ENCODE peak calls at places on chromosomes 3 and 15, in ten cellular contexts. E, G, C, K, N, L, Y, T, I and U are unnamed samples.

GRCh38 chr15:25406846-25407245 is 32.0 kb downstream of the UBE3A start:
- DNase-seq in E (no peak), G (no peak), C (no peak), K (no peak), N (no peak), L (no peak), Y (no peak), T (no peak), I (no peak), U (no peak)

GRCh38 chr3:10609134-10609533 is 103.7 kb upstream of the ATP2B2 start:
- DNase-seq in E (no peak), G (no peak), C (peak), K (no peak), N (no peak), L (no peak), Y (no peak), T (no peak), I (no peak), U (no peak)

GRCh38 chr3:72938471-72939265 is 50.8 kb downstream of the GXYLT2 start:
- DNase-seq in E (peak), G (no peak), C (no peak), K (peak), N (peak), L (peak), Y (peak), T (peak), I (peak), U (no peak)

GRCh38 chr15:41940441-41940857 is 31.9 kb downstream of the EHD4 start:
- DNase-seq in E (peak), G (no peak), C (no peak), K (peak), N (no peak), L (no peak), Y (no peak), T (peak), I (no peak), U (no peak)

GRCh38 chr15:84023636-84024035 is 211.9 kb upstream of the GOLGA6L4 start:
- DNase-seq in E (peak), G (no peak), C (no peak), K (peak), N (peak), L (no peak), Y (peak), T (peak), I (no peak), U (no peak)

GRCh38 chr3:39180546-39181346 is 11.6 kb downstream of the XIRP1 start:
- DNase-seq in E (peak), G (peak), C (peak), K (peak), N (no peak), L (no peak), Y (peak), T (peak), I (peak), U (peak)

GRCh38 chr15:70512772-70513362 is 250.5 kb downstream of the UACA start:
- DNase-seq in E (no peak), G (no peak), C (no peak), K (peak), N (no peak), L (no peak), Y (peak), T (peak), I (peak), U (no peak)

GRCh38 chr15:90667063-90667754 is 49.9 kb upstream of the BLM start:
- DNase-seq in E (peak), G (no peak), C (no peak), K (peak), N (no peak), L (no peak), Y (no peak), T (no peak), I (no peak), U (no peak)

GRCh38 chr3:18061737-18062136 is 319.3 kb upstream of the TBC1D5 start:
- DNase-seq in E (peak), G (no peak), C (no peak), K (no peak), N (no peak), L (no peak), Y (no peak), T (no peak), I (no peak), U (no peak)

GRCh38 chr3:184716652-184717607 is 5.1 kb upstream of the MAGEF1 start:
- DNase-seq in E (peak), G (no peak), C (peak), K (peak), N (no peak), L (no peak), Y (peak), T (peak), I (no peak), U (no peak)

GRCh38 chr3:196989721-196990262 is 21.2 kb upstream of the PIGZ start:
- DNase-seq in E (no peak), G (no peak), C (no peak), K (no peak), N (no peak), L (no peak), Y (no peak), T (no peak), I (peak), U (no peak)

GRCh38 chr15:44194397-44195150 is 497 bp downstream of the FRMD5 start:
- DNase-seq in E (peak), G (peak), C (peak), K (peak), N (peak), L (no peak), Y (peak), T (peak), I (peak), U (no peak)

GRCh38 chr15:82901114-82901805 is 51.3 kb downstream of the HOMER2 start:
- DNase-seq in E (no peak), G (no peak), C (no peak), K (no peak), N (no peak), L (no peak), Y (no peak), T (no peak), I (no peak), U (no peak)

GRCh38 chr3:4507010-4507596 is 14.0 kb downstream of the ITPR1 start:
- DNase-seq in E (no peak), G (no peak), C (no peak), K (peak), N (no peak), L (no peak), Y (no peak), T (peak), I (no peak), U (no peak)

GRCh38 chr3:5016218-5017161 is 37.3 kb downstream of the BHLHE40 start:
- DNase-seq in E (peak), G (no peak), C (no peak), K (peak), N (no peak), L (no peak), Y (peak), T (no peak), I (no peak), U (no peak)

GRCh38 chr3:107241217-107241616 is 136.0 kb upstream of the CCDC54 start:
- DNase-seq in E (peak), G (no peak), C (no peak), K (peak), N (no peak), L (no peak), Y (peak), T (peak), I (peak), U (no peak)

GRCh38 chr3:126885425-126885824 is 97.5 kb upstream of the PLXNA1 start:
- DNase-seq in E (no peak), G (no peak), C (no peak), K (no peak), N (no peak), L (no peak), Y (no peak), T (no peak), I (no peak), U (no peak)

GRCh38 chr15:75456710-75457109 is 5.2 kb upstream of the SIN3A start:
- DNase-seq in E (peak), G (no peak), C (no peak), K (no peak), N (no peak), L (no peak), Y (no peak), T (no peak), I (no peak), U (no peak)

GRCh38 chr3:25962255-25962654 is 172.4 kb downstream of the OXSM start:
- DNase-seq in E (no peak), G (no peak), C (no peak), K (no peak), N (no peak), L (no peak), Y (no peak), T (no peak), I (no peak), U (no peak)

GRCh38 chr3:170703121-170703588 is 117.3 kb upstream of the SLC7A14 start:
- DNase-seq in E (peak), G (no peak), C (no peak), K (peak), N (peak), L (peak), Y (no peak), T (peak), I (no peak), U (no peak)

GRCh38 chr3:37898424-37898823 is 36.7 kb downstream of the CTDSPL start:
- DNase-seq in E (no peak), G (no peak), C (no peak), K (no peak), N (no peak), L (no peak), Y (no peak), T (no peak), I (no peak), U (no peak)

GRCh38 chr15:92882697-92883642 is 17.2 kb upstream of the CHD2 start:
- DNase-seq in E (no peak), G (no peak), C (no peak), K (no peak), N (no peak), L (no peak), Y (peak), T (no peak), I (peak), U (peak)

DNA sequence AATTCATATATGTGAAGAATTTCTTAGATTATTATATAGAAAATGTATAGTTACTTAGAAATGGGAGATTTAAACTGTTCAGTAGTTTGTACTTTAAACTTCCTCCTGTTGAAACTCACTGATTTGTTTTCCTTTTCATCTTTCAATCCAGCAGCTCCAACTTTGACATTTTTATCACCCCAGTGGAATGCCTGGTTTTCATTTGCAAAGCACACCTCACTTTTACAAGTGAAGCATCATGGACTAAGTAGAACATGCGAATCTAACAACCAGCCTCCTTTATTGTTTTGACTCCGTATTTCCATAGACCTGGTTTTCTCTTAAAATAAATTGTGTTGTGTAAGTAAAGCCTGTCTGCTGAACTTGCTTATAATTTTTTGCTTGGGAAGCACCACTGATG is 97.8 kb upstream of the ROBO2 start:
- DNase-seq in E (no peak), G (no peak), C (no peak), K (no peak), N (no peak), L (no peak), Y (no peak), T (no peak), I (no peak), U (no peak)
- TF ChIP-seq CTCF in E (no peak), G (no peak), C (no peak), K (no peak), N (no peak), L (no peak), Y (no peak), T (no peak), I (no peak), U (no peak)

DNA sequence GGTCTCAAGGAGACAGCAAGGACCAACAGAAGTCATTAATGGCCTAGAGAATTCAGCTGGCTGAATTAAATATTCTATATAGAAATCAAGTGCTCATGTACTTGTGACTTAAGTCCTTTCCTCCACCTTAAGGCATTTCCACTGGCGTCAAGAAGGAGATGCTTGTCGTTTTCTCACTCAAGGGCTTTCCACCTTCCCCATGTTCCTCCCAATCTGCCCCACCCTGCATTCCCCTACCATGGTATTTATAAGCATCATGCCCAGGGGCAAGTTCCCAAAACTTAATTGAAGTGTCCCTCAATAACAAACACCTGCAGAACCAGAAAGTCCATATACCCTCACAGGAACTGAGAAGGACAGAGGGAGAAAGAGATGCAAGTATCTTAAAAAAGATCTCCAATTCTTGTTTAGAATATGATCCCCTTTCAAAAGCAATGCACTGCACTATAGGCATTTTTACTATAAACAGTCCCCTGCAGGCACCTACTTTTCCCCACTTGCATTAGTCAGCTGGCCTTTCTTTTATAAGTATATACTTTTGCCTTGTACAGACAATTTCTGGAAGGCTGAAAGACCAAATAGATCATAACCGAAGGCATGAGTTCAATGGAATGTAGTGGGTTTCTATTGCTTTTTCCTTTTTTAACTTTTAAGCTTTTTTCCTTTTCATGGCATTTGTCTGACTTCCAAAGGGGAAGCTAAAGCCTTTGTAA is 29.6 kb downstream of the TMEM39A start:
- DNase-seq in E (no peak), G (no peak), C (no peak), K (no peak), N (no peak), L (no peak), Y (no peak), T (no peak), I (no peak), U (no peak)
- TF ChIP-seq CTCF in E (no peak), G (no peak), C (no peak), K (no peak), N (no peak), L (no peak), Y (no peak), T (no peak), I (no peak), U (no peak)

GRCh38 chr3:154954750-154955149 is 125.4 kb upstream of the MME start:
- DNase-seq in E (peak), G (no peak), C (no peak), K (peak), N (peak), L (peak), Y (peak), T (peak), I (no peak), U (no peak)
- TF ChIP-seq CTCF in E (peak), G (no peak), C (no peak), K (peak), N (peak), L (peak), Y (peak), T (peak), I (peak), U (peak)

GRCh38 chr3:101381809-101382208 is 61.4 kb upstream of the IMPG2 start:
- DNase-seq in E (peak), G (no peak), C (no peak), K (peak), N (no peak), L (no peak), Y (peak), T (peak), I (no peak), U (no peak)
- TF ChIP-seq CTCF in E (peak), G (no peak), C (peak), K (peak), N (peak), L (no peak), Y (peak), T (peak), I (peak), U (peak)